ENCODE peak calls at places on chromosomes 16 and 17, in ten cellular contexts. Q is stomach, I is endothelial cell, B is cardiac muscle cell, P is mesothelial cell of epicardium, X is H9, G is fibroblast of lung, E is fibroblast of pulmonary artery, J is Calu3, S is tibial nerve. Y is an unnamed sample.
A peak's percentile ranks its signal among the peaks of the same experiment; 100 is the strongest.

GRCh38 chr16:64711596-64711995 is 410.3 kb downstream of the CDH11 start:
- DNase-seq in J (no peak), S (no peak), Q (no peak), I (no peak), P (no peak), E (no peak), B (no peak), G (peak; percentile 72), X (no peak), Y (no peak)

GRCh38 chr16:19963306-19963705 is 78.7 kb upstream of the GPRC5B start:
- DNase-seq in E (no peak), Q (peak; percentile 84), X (peak; percentile 17), B (no peak), J (no peak), I (no peak), P (no peak), S (peak; percentile 5), G (no peak), Y (no peak)

GRCh38 chr16:6957676-6958075 is 375.0 kb upstream of the RBFOX1 start:
- DNase-seq in I (no peak), B (peak; percentile 30), E (no peak), S (no peak), P (no peak), X (no peak), Q (no peak), J (no peak), G (no peak), Y (no peak)

GRCh38 chr17:3963214-3964201 is 729 bp downstream of the ATP2A3 start:
- DNase-seq in S (no peak), J (no peak), Q (peak; percentile 51), G (no peak), X (no peak), E (no peak), P (no peak), I (peak; percentile 44), B (peak; percentile 21), Y (no peak)

GRCh38 chr16:6642271-6642670 is 690.4 kb upstream of the RBFOX1 start:
- DNase-seq in S (no peak), I (no peak), J (no peak), Q (no peak), B (no peak), X (no peak), P (no peak), G (no peak), E (no peak), Y (no peak)

GRCh38 chr17:30981531-30982519 is 11.0 kb downstream of the RNF135 start:
- DNase-seq in G (no peak), Q (no peak), S (no peak), J (no peak), B (no peak), X (peak; percentile 26), E (no peak), P (no peak), I (no peak), Y (no peak)

GRCh38 chr16:11254913-11255736 is 879 bp downstream of the SOCS1 start:
- DNase-seq in B (peak; percentile 74), S (no peak), I (peak; percentile 54), Q (peak; percentile 64), J (peak; percentile 25), G (peak; percentile 69), E (peak; percentile 52), X (no peak), P (no peak), Y (no peak)

GRCh38 chr17:67212716-67213417 is 32.1 kb downstream of the HELZ start:
- DNase-seq in J (no peak), S (no peak), I (no peak), G (peak; percentile 80), B (no peak), Q (no peak), P (no peak), X (no peak), E (peak; percentile 52), Y (no peak)

GRCh38 chr17:62882878-62883277 is 74.8 kb upstream of the MARCHF10 start:
- DNase-seq in E (peak; percentile 52), B (no peak), X (no peak), P (no peak), Q (no peak), S (no peak), G (no peak), J (no peak), I (no peak), Y (no peak)

DNA sequence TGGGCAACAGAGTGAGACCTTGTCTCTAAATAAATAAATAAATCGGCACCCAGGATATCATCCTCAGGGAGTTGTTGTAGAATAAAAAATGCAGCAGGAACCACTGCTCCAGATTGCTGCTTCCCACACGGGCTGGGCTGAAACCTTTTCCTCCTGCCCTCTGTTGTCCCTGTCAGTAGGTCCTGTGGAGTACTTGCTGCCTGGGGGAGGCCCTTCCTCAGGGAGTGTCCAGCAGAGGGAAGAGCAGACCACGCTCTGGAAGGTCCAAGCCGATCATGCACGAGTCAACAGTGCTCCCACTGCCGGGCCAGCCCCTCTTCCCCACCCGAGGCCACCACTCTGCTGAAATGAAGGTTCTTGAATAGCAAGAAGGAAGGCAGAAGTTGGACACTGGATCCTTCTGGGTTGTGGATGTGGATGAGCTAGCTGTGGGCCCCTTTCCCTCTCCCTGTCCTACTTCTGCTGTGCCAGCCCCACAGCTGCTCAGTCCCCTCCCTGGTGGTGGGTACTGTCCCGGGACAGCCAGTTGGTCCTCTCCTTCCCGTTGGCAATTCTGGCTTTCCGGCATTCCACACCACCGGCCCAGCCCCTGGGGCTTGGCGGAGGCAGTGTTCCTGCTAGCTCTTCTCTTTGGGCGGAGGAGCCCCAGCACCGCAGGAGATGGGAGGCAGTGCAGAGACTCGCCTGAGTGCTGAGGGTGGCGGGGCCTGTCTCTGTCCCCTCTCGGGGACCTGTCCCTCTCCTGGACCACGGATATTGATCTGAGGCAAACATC is 10.8 kb downstream of the CDK5R1 start:
- DNase-seq in E (no peak), G (peak; percentile 41), P (no peak), I (no peak), B (no peak), X (peak; percentile 60), Q (no peak), J (no peak), S (no peak), Y (no peak)
- TF ChIP-seq CTCF in E (no peak), G (no peak), P (no peak), I (no peak), B (peak; percentile 7), X (peak; percentile 25), Q (no peak), J (no peak), S (no peak), Y (peak; percentile 27)

GRCh38 chr17:72173475-72174116 is 52.8 kb downstream of the SOX9 start:
- DNase-seq in X (no peak), P (no peak), S (no peak), E (no peak), Q (no peak), B (no peak), G (peak; percentile 31), J (no peak), I (no peak), Y (no peak)

GRCh38 chr17:72169823-72170222 is 49.0 kb downstream of the SOX9 start:
- DNase-seq in Q (no peak), S (no peak), X (no peak), I (no peak), E (no peak), G (no peak), B (no peak), J (no peak), P (no peak), Y (no peak)

GRCh38 chr17:72175263-72175662 is 54.4 kb downstream of the SOX9 start:
- DNase-seq in I (no peak), Q (peak; percentile 61), G (no peak), P (no peak), E (no peak), S (no peak), J (no peak), X (no peak), B (no peak), Y (no peak)

GRCh38 chr17:72175787-72176515 is 55.1 kb downstream of the SOX9 start:
- DNase-seq in E (peak; percentile 21), P (no peak), S (no peak), X (no peak), J (no peak), B (no peak), G (peak; percentile 84), Q (no peak), I (no peak), Y (no peak)

DNA sequence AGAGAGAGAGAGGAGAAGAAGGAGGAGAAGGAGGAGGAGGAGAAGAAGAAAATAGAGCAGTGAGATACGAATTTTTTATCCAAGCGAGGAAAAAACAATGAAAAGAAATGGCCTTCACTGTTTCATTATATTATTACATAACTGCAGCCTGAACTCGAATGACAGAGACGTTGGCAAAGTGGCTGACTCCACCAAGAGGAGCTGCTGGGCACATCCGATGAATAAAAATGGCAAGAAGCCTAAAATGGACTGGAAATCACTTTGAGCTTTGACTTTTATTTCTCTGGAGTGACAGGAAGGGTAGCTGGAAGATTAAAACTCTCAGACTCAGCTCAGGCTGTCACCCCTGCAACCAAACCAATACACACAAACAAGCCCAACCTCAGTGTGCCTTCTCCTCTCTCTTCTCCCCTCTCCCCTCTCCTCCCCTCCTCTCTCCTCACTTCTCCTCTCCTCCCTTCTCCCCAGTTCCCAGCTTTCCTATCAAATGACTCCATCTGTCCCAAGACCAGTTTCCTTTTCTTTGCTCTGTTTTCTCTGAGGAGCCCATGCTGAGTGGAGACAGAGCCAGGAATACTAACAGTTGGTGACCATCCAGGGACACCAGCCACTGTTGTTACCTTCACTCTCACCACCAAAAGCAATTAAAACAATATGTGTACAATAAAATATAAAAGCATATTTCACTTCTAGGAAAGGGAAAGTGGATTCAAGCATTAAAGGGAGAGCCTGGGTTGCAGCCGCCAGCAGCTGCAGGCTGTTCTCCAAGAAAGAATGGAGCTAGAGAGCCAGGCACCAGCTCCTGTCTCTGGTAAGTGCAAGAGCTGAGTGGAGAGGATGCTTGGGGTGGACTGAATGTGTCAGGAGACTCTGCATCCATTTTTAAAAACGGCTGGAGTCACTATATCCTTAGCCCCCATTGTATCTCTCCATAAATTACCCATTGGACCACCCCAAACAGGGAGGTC is 51.2 kb downstream of the SOX9 start:
- DNase-seq in P (no peak), B (no peak), S (no peak), X (no peak), E (no peak), Q (no peak), J (no peak), I (no peak), G (no peak), Y (no peak)
- TF ChIP-seq CTCF in P (no peak), B (no peak), S (no peak), X (no peak), E (no peak), Q (no peak), J (no peak), I (no peak), G (no peak), Y (no peak)

DNA sequence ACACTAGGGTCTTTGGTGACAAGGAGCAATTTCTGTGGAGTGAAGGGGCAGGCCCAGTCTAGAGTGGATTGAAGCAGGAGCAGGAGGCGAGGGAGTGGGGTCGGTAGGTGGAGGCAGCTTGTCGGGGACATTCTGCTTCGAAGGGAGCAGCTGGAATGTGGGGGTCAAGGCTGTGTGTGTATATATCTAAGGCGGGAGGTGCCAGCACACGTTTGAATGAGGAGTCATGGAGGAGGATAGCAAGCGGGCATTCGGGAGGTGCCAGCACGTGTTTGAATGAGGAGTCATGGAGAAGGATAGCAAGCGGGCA is 17.7 kb downstream of the NT5M start:
- DNase-seq in Q (peak; percentile 19), J (no peak), G (no peak), E (no peak), I (no peak), P (no peak), X (no peak), B (no peak), S (no peak), Y (no peak)
- TF ChIP-seq CTCF in Q (no peak), J (no peak), G (no peak), E (no peak), I (no peak), P (no peak), X (no peak), B (no peak), S (no peak), Y (no peak)

GRCh38 chr16:84209989-84210388 is 19.0 kb downstream of the ADAD2 start:
- DNase-seq in J (no peak), S (no peak), X (no peak), B (no peak), E (no peak), P (no peak), I (no peak), Q (no peak), G (peak; percentile 30), Y (no peak)
- TF ChIP-seq CTCF in J (no peak), S (no peak), X (peak; percentile 36), B (no peak), E (peak; percentile 7), P (no peak), I (no peak), Q (no peak), G (no peak), Y (no peak)